ENCODE peak calls at places on chromosomes 11 and 22, in eight cellular contexts. D is choroid plexus epithelial cell, O is left cardiac atrium, U is MCF 10A, B is activated B cell treated with CpG ODN at 0.5 μM for 24 hours, F is RKO, K is fibroblast of lung, J is NCI-H2029. R is an unnamed sample.

GRCh38 chr11:120894207-120894989 is 129.5 kb upstream of the TBCEL start:
- DNase-seq in K (no peak), J (no peak), F (no peak), B (no peak), O (no peak), D (no peak), U (peak; percentile 44), R (peak; percentile 30)

GRCh38 chr11:43359432-43359818 is 705 bp downstream of the TTC17 start:
- DNase-seq in O (no peak), B (no peak), J (no peak), F (peak; percentile 70), K (peak; percentile 28), U (peak; percentile 36), D (peak; percentile 57), R (peak; percentile 13)

GRCh38 chr11:86923993-86924766 is 31.0 kb downstream of the FZD4 start:
- DNase-seq in O (no peak), F (no peak), B (no peak), J (no peak), U (no peak), K (peak; percentile 70), D (no peak), R (no peak)

GRCh38 chr22:44408227-44409192 is 89.5 kb downstream of the RTL6 start:
- DNase-seq in B (no peak), F (no peak), O (no peak), U (no peak), D (no peak), J (no peak), K (no peak), R (no peak)

GRCh38 chr11:86370922-86371614 is 3.6 kb upstream of the CCDC81 start:
- DNase-seq in F (peak; percentile 79), J (no peak), B (no peak), K (peak; percentile 73), D (peak; percentile 80), U (no peak), O (no peak), R (no peak)

GRCh38 chr22:46106279-46107022 is 43.9 kb upstream of the PPARA start:
- DNase-seq in U (no peak), B (no peak), J (no peak), O (no peak), F (no peak), K (no peak), D (no peak), R (no peak)

GRCh38 chr11:78417175-78417887 is at the start of gene GAB2:
- DNase-seq in K (no peak), J (no peak), D (no peak), B (no peak), F (no peak), U (no peak), O (no peak), R (peak; percentile 2)

GRCh38 chr22:34414467-34415440 is 494.5 kb upstream of the LARGE1 start:
- DNase-seq in J (peak; percentile 62), D (peak; percentile 14), K (peak; percentile 11), B (no peak), U (no peak), O (no peak), F (peak; percentile 89), R (peak; percentile 51)

GRCh38 chr11:68962527-68963250 is 18.1 kb downstream of the MRGPRD start:
- DNase-seq in K (no peak), J (no peak), D (no peak), O (no peak), B (no peak), F (peak; percentile 30), U (no peak), R (no peak)

GRCh38 chr11:70808686-70809375 is 410.5 kb downstream of the CTTN start:
- DNase-seq in K (no peak), F (no peak), D (no peak), O (no peak), U (no peak), J (no peak), B (no peak), R (no peak)

GRCh38 chr22:31154975-31155374 is 5.0 kb upstream of the RNF185 start:
- DNase-seq in B (no peak), F (no peak), J (no peak), D (no peak), K (no peak), O (no peak), U (no peak), R (no peak)

GRCh38 chr22:41912338-41913039 is 2.4 kb downstream of the SHISA8 start:
- DNase-seq in K (no peak), J (no peak), U (no peak), F (no peak), O (no peak), B (no peak), D (no peak), R (no peak)

GRCh38 chr11:15865212-15865987 is 490.9 kb downstream of the SOX6 start:
- DNase-seq in O (no peak), F (no peak), J (no peak), K (no peak), U (peak; percentile 89), D (no peak), B (no peak), R (no peak)

GRCh38 chr11:117026593-117027330 is 71.5 kb downstream of the SIK3 start:
- DNase-seq in F (peak; percentile 56), B (no peak), U (peak; percentile 64), O (no peak), J (no peak), D (peak; percentile 83), K (peak; percentile 92), R (peak; percentile 17)

GRCh38 chr11:76269247-76269646 is 62.9 kb upstream of the WNT11 start:
- DNase-seq in F (no peak), B (no peak), U (no peak), J (no peak), K (no peak), O (peak; percentile 56), D (no peak), R (no peak)